ENCODE peak calls at places on chromosomes 1 and 21, in nine cellular contexts. N, K, Y, Q, S, J, M, D and E are unnamed samples.

GRCh38 chr1:54404939-54405880 is 984 bp downstream of the SSBP3 start:
- DNase-seq in N (no peak), K (no peak), Y (peak), Q (no peak), S (no peak), J (peak), M (no peak), D (no peak), E (peak)

GRCh38 chr1:24443241-24443656 is 27.6 kb downstream of the NIPAL3 start:
- DNase-seq in N (no peak), K (peak), Y (peak), Q (peak), S (no peak), J (no peak), M (no peak), D (no peak), E (peak)

GRCh38 chr21:26125433-26126167 is 45.0 kb downstream of the APP start:
- DNase-seq in N (no peak), K (no peak), Y (no peak), Q (peak), S (no peak), J (no peak), M (no peak), D (no peak), E (no peak)

GRCh38 chr1:234478481-234479309 is at the start of gene TARBP1:
- DNase-seq in N (peak), K (peak), Y (peak), Q (peak), S (peak), J (peak), M (peak), D (peak), E (peak)

GRCh38 chr1:87113313-87113712 is 198.9 kb downstream of the HS2ST1 start:
- DNase-seq in N (no peak), K (no peak), Y (peak), Q (no peak), S (peak), J (peak), M (peak), D (no peak), E (peak)

GRCh38 chr1:204927673-204928641 is 57.3 kb downstream of the NFASC start:
- DNase-seq in N (no peak), K (no peak), Y (no peak), Q (peak), S (no peak), J (no peak), M (no peak), D (no peak), E (no peak)

GRCh38 chr21:42279341-42279871 is 35.8 kb downstream of the TFF3 start:
- DNase-seq in N (no peak), K (no peak), Y (no peak), Q (no peak), S (no peak), J (no peak), M (no peak), D (no peak), E (no peak)

GRCh38 chr1:160579216-160579701 is at the start of gene CD84:
- DNase-seq in N (no peak), K (no peak), Y (no peak), Q (no peak), S (no peak), J (no peak), M (no peak), D (no peak), E (no peak)

GRCh38 chr1:110348771-110349170 is 9.6 kb downstream of the RBM15 start:
- DNase-seq in N (no peak), K (no peak), Y (no peak), Q (no peak), S (no peak), J (no peak), M (no peak), D (no peak), E (no peak)